ENCODE peak calls at places on chromosome 6, in seven cellular contexts. C, B, G, Z, J, W and R are unnamed samples.

GRCh38 chr6:122715725-122716124 is 63.8 kb upstream of the FABP7 start:
- DNase-seq in C (no peak), B (no peak), G (no peak), Z (no peak), J (no peak), W (no peak), R (no peak)

GRCh38 chr6:51273228-51273961 is 454.7 kb downstream of the TFAP2B start:
- DNase-seq in C (no peak), B (no peak), G (peak), Z (no peak), J (no peak), W (no peak), R (peak)

GRCh38 chr6:166998256-166999144 is 697 bp upstream of the CEP43 start:
- DNase-seq in C (peak), B (no peak), G (peak), Z (peak), J (no peak), W (peak), R (no peak)

GRCh38 chr6:128167552-128167951 is 266.7 kb upstream of the THEMIS start:
- DNase-seq in C (no peak), B (no peak), G (no peak), Z (no peak), J (no peak), W (no peak), R (no peak)

GRCh38 chr6:87825865-87826264 is 123.8 kb upstream of the AKIRIN2 start:
- DNase-seq in C (no peak), B (no peak), G (no peak), Z (no peak), J (no peak), W (no peak), R (no peak)

GRCh38 chr6:32196682-32197616 is 4.5 kb upstream of the GPSM3 start:
- DNase-seq in C (no peak), B (peak), G (peak), Z (peak), J (peak), W (no peak), R (peak)

GRCh38 chr6:130482645-130483390 is 117.0 kb downstream of the TMEM200A start:
- DNase-seq in C (no peak), B (no peak), G (no peak), Z (no peak), J (no peak), W (peak), R (no peak)

GRCh38 chr6:11601776-11602605 is 64.4 kb downstream of the TMEM170B start:
- DNase-seq in C (no peak), B (no peak), G (peak), Z (no peak), J (no peak), W (no peak), R (no peak)

GRCh38 chr6:43310137-43310536 is 1.5 kb upstream of the CRIP3 start:
- DNase-seq in C (no peak), B (no peak), G (no peak), Z (no peak), J (no peak), W (no peak), R (no peak)

GRCh38 chr6:85714893-85715530 is 72.3 kb upstream of the SYNCRIP start:
- DNase-seq in C (no peak), B (no peak), G (no peak), Z (no peak), J (no peak), W (no peak), R (no peak)

GRCh38 chr6:35739645-35740517 is 3.0 kb downstream of the ARMC12 start:
- DNase-seq in C (no peak), B (no peak), G (no peak), Z (no peak), J (no peak), W (no peak), R (no peak)

GRCh38 chr6:37569999-37570776 is 70.5 kb upstream of the CCDC167 start:
- DNase-seq in C (no peak), B (no peak), G (no peak), Z (no peak), J (no peak), W (no peak), R (no peak)

GRCh38 chr6:130202782-130203181 is 20.0 kb downstream of the SAMD3 start:
- DNase-seq in C (no peak), B (no peak), G (no peak), Z (no peak), J (no peak), W (no peak), R (no peak)

GRCh38 chr6:34967461-34967860 is 78.4 kb downstream of the ANKS1A start:
- DNase-seq in C (no peak), B (no peak), G (no peak), Z (no peak), J (no peak), W (no peak), R (no peak)

GRCh38 chr6:164208371-164208770 is 793.9 kb downstream of the QKI start:
- DNase-seq in C (no peak), B (no peak), G (no peak), Z (no peak), J (no peak), W (no peak), R (no peak)

GRCh38 chr6:3228046-3228671 is 706 bp upstream of the TUBB2B start:
- DNase-seq in C (no peak), B (peak), G (peak), Z (no peak), J (no peak), W (no peak), R (peak)

GRCh38 chr6:133309579-133309978 is 68.4 kb downstream of the EYA4 start:
- DNase-seq in C (no peak), B (no peak), G (no peak), Z (no peak), J (no peak), W (no peak), R (no peak)

GRCh38 chr6:39196648-39197047 is 32.6 kb downstream of the KCNK5 start:
- DNase-seq in C (no peak), B (no peak), G (no peak), Z (no peak), J (no peak), W (no peak), R (no peak)

GRCh38 chr6:31736026-31736767 is at the start of gene CLIC1:
- DNase-seq in C (peak), B (peak), G (peak), Z (peak), J (peak), W (peak), R (peak)

GRCh38 chr6:42367353-42368011 is 84.2 kb downstream of the TRERF1 start:
- DNase-seq in C (no peak), B (no peak), G (no peak), Z (peak), J (no peak), W (no peak), R (no peak)

GRCh38 chr6:158160932-158161539 is 7.0 kb downstream of the SERAC1 start:
- DNase-seq in C (no peak), B (no peak), G (no peak), Z (no peak), J (no peak), W (peak), R (no peak)

GRCh38 chr6:100879317-100879716 is 1.8 kb downstream of the ASCC3 start:
- DNase-seq in C (no peak), B (no peak), G (no peak), Z (no peak), J (no peak), W (no peak), R (peak)

GRCh38 chr6:169943521-169944337 is 192.3 kb downstream of the ERMARD start:
- DNase-seq in C (no peak), B (no peak), G (no peak), Z (no peak), J (no peak), W (no peak), R (no peak)

GRCh38 chr6:40948598-40948997 is 90.4 kb downstream of the UNC5CL start:
- DNase-seq in C (no peak), B (no peak), G (no peak), Z (no peak), J (no peak), W (no peak), R (no peak)

GRCh38 chr6:13398421-13398994 is 70.2 kb upstream of the TBC1D7 start:
- DNase-seq in C (no peak), B (peak), G (peak), Z (no peak), J (no peak), W (no peak), R (no peak)

GRCh38 chr6:151240036-151240685 is 394 bp downstream of the AKAP12 start:
- DNase-seq in C (no peak), B (peak), G (peak), Z (peak), J (peak), W (peak), R (peak)

GRCh38 chr6:167993169-167993568 is 4.3 kb upstream of the KIF25 start:
- DNase-seq in C (no peak), B (no peak), G (no peak), Z (no peak), J (no peak), W (no peak), R (no peak)

GRCh38 chr6:50030777-50031562 is 9.2 kb upstream of the DEFB110 start:
- DNase-seq in C (no peak), B (peak), G (peak), Z (no peak), J (no peak), W (no peak), R (no peak)